ENCODE peak calls at places on chromosome 20, in six cellular contexts. J is brain microvascular endothelial cell, H is left ventricle myocardium inferior, W is BJ, S is fibroblast of lung, Q is WERI-Rb-1. R is an unnamed sample. For H3K27me3 and H3K36me3, the result is how much of the 10 kb centered on the place peaks cover.

GRCh38 chr20:21173496-21174025 is 47.7 kb downstream of the KIZ start:
- DNase-seq in Q (no peak), H (no peak), J (no peak), S (peak), W (no peak), R (no peak)

GRCh38 chr20:689348-689747 is 13.7 kb upstream of the SCRT2 start:
- DNase-seq in H (no peak), W (no peak), Q (no peak), S (no peak), J (no peak), R (no peak)

GRCh38 chr20:25033250-25033940 is 24.5 kb downstream of the ACSS1 start:
- DNase-seq in J (no peak), Q (no peak), W (no peak), H (no peak), S (no peak), R (no peak)

GRCh38 chr20:8104252-8104651 is 27.8 kb upstream of the PLCB1 start:
- DNase-seq in J (no peak), Q (no peak), S (no peak), W (no peak), H (no peak), R (no peak)

GRCh38 chr20:3932277-3933073 is 43.3 kb downstream of the PANK2 start:
- DNase-seq in W (no peak), S (peak), Q (no peak), J (no peak), H (no peak), R (no peak)

GRCh38 chr20:63215101-63216040 is 560 bp downstream of the YTHDF1 start:
- DNase-seq in Q (peak), H (no peak), S (peak), J (peak), W (no peak), R (peak)

GRCh38 chr20:36398515-36398914 is 92.4 kb downstream of the DLGAP4 start:
- DNase-seq in S (no peak), W (no peak), J (no peak), Q (no peak), H (no peak), R (no peak)

GRCh38 chr20:63978319-63979220 is 872 bp downstream of the SAMD10 start:
- DNase-seq in Q (peak), J (no peak), W (no peak), H (peak), S (no peak), R (no peak)

GRCh38 chr20:46400828-46401477 is 5.5 kb downstream of the ELMO2 start:
- DNase-seq in S (peak), W (peak), H (no peak), J (no peak), Q (peak), R (no peak)

GRCh38 chr20:34037121-34037520 is 43.4 kb downstream of the RALY start:
- DNase-seq in S (no peak), W (no peak), Q (no peak), H (no peak), J (no peak), R (no peak)

GRCh38 chr20:10649080-10649816 is 24.6 kb downstream of the JAG1 start:
- DNase-seq in Q (no peak), J (no peak), H (no peak), W (no peak), S (no peak), R (no peak)
- H3K4me3 ChIP-seq in Q (no peak), J (no peak), H (no peak), W (no peak), S (no peak), R (no peak)

DNA sequence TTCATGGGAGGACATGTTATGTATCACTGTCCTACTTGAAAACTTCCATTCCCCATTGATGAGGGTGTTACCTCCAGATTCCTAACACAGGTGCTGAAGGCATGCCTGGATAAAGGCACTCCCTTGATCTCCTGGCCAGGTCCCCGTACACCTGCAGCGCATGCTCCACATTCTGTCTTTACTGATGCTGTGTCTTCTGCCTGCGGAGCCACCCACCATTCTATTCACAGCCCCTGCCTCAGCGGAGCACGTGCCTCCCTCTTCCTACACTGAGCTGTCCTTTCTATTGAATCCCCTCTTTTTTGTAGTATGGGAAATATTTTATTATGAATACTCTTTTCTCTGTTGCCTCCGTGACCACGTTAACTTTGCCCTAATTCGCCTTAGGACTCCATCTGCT is 25.0 kb downstream of the PTPN1 start:
- DNase-seq in W (no peak), Q (no peak), J (no peak), S (no peak), H (no peak), R (no peak)
- H3K27me3 ChIP-seq in W (under half), Q (under half), J (under half), S (under half), H (under half), R (under half)

GRCh38 chr20:47541355-47541922 is 39.8 kb downstream of the NCOA3 start:
- DNase-seq in J (no peak), H (no peak), Q (no peak), S (no peak), W (no peak), R (no peak)
- H3K36me3 ChIP-seq in J (under half), H (under half), Q (under half), S (under half), W (under half), R (under half)

GRCh38 chr20:19889011-19889953 is 127.9 kb upstream of the NAA20 start:
- DNase-seq in H (peak), J (peak), S (peak), W (peak), Q (peak), R (peak)
- H3K4me3 ChIP-seq in H (peak), J (peak), S (peak), W (peak), Q (no peak), R (no peak)